ENCODE peak calls at places on chromosome 15, in four cellular contexts. One of them, this sample, is unnamed.

GRCh38 chr15:85625856-85626255 is 168.9 kb downstream of the KLHL25 start:
- DNase-seq in NCI-H1417 treated with DMSO at 0.1 percent for 48 hours: no peak
- DNase-seq in T-helper 1 cell: peak
- DNase-seq in EL: peak
- DNase-seq in this sample: no peak

GRCh38 chr15:25052191-25052999 is 97.6 kb downstream of the SNRPN start:
- DNase-seq in T-helper 1 cell: no peak
- DNase-seq in NCI-H1417 treated with DMSO at 0.1 percent for 48 hours: no peak
- DNase-seq in EL: no peak
- DNase-seq in this sample: no peak

GRCh38 chr15:99707481-99708270 is 25.6 kb downstream of the LYSMD4 start:
- DNase-seq in EL: peak
- DNase-seq in NCI-H1417 treated with DMSO at 0.1 percent for 48 hours: no peak
- DNase-seq in T-helper 1 cell: peak
- DNase-seq in this sample: no peak

GRCh38 chr15:48191574-48192225 is at the start of gene CTXN2:
- DNase-seq in NCI-H1417 treated with DMSO at 0.1 percent for 48 hours: no peak
- DNase-seq in EL: no peak
- DNase-seq in T-helper 1 cell: no peak
- DNase-seq in this sample: peak

GRCh38 chr15:90519688-90520087 is 10.0 kb upstream of the CRTC3 start:
- DNase-seq in EL: peak
- DNase-seq in NCI-H1417 treated with DMSO at 0.1 percent for 48 hours: no peak
- DNase-seq in T-helper 1 cell: no peak
- DNase-seq in this sample: no peak

GRCh38 chr15:88800026-88800425 is 3.2 kb upstream of the ACAN start:
- DNase-seq in T-helper 1 cell: no peak
- DNase-seq in NCI-H1417 treated with DMSO at 0.1 percent for 48 hours: no peak
- DNase-seq in EL: peak
- DNase-seq in this sample: no peak

GRCh38 chr15:89361451-89362202 is 27.0 kb upstream of the POLG start:
- DNase-seq in EL: peak
- DNase-seq in T-helper 1 cell: peak
- DNase-seq in NCI-H1417 treated with DMSO at 0.1 percent for 48 hours: no peak
- DNase-seq in this sample: peak

GRCh38 chr15:92112180-92112579 is 258.7 kb downstream of the SLCO3A1 start:
- DNase-seq in NCI-H1417 treated with DMSO at 0.1 percent for 48 hours: no peak
- DNase-seq in EL: no peak
- DNase-seq in T-helper 1 cell: no peak
- DNase-seq in this sample: peak

GRCh38 chr15:23069496-23070166 is 30.3 kb upstream of the TUBGCP5 start:
- DNase-seq in T-helper 1 cell: no peak
- DNase-seq in NCI-H1417 treated with DMSO at 0.1 percent for 48 hours: no peak
- DNase-seq in EL: no peak
- DNase-seq in this sample: no peak

GRCh38 chr15:28118083-28118482 is 19.0 kb upstream of the OCA2 start:
- DNase-seq in NCI-H1417 treated with DMSO at 0.1 percent for 48 hours: no peak
- DNase-seq in T-helper 1 cell: no peak
- DNase-seq in EL: no peak
- DNase-seq in this sample: no peak